ENCODE peak calls at places on chromosome 5, in four cellular contexts. One of them, this sample, is unnamed.

GRCh38 chr5:149439899-149440655 is 61.0 kb upstream of the IL17B start:
- DNase-seq in neural progenitor cell: peak; percentile 51
- DNase-seq in choroid plexus epithelial cell: peak; percentile 38
- DNase-seq in OCI-LY7: no peak
- DNase-seq in this sample: peak; percentile 96

GRCh38 chr5:33888582-33888981 is 3.2 kb downstream of the ADAMTS12 start:
- DNase-seq in choroid plexus epithelial cell: peak; percentile 71
- DNase-seq in neural progenitor cell: no peak
- DNase-seq in OCI-LY7: no peak
- DNase-seq in this sample: peak; percentile 45

GRCh38 chr5:7881091-7881490 is 12.1 kb downstream of the MTRR start:
- DNase-seq in choroid plexus epithelial cell: no peak
- DNase-seq in neural progenitor cell: no peak
- DNase-seq in OCI-LY7: no peak
- DNase-seq in this sample: no peak

GRCh38 chr5:33032161-33033085 is 321.3 kb downstream of the NPR3 start:
- DNase-seq in choroid plexus epithelial cell: peak; percentile 56
- DNase-seq in OCI-LY7: no peak
- DNase-seq in neural progenitor cell: no peak
- DNase-seq in this sample: no peak

GRCh38 chr5:77157732-77158532 is 52.5 kb upstream of the PDE8B start:
- DNase-seq in choroid plexus epithelial cell: no peak
- DNase-seq in OCI-LY7: no peak
- DNase-seq in neural progenitor cell: no peak
- DNase-seq in this sample: no peak

GRCh38 chr5:107011530-107012115 is 659.1 kb downstream of the EFNA5 start:
- DNase-seq in neural progenitor cell: peak; percentile 15
- DNase-seq in choroid plexus epithelial cell: peak; percentile 45
- DNase-seq in OCI-LY7: no peak
- DNase-seq in this sample: no peak

GRCh38 chr5:105687493-105687892 is 1983.2 kb downstream of the EFNA5 start:
- DNase-seq in choroid plexus epithelial cell: no peak
- DNase-seq in neural progenitor cell: no peak
- DNase-seq in OCI-LY7: no peak
- DNase-seq in this sample: no peak

GRCh38 chr5:74251106-74252032 is 389.2 kb downstream of the ENC1 start:
- DNase-seq in neural progenitor cell: no peak
- DNase-seq in choroid plexus epithelial cell: peak; percentile 96
- DNase-seq in OCI-LY7: peak; percentile 3
- DNase-seq in this sample: no peak

GRCh38 chr5:68176802-68177479 is 38.6 kb upstream of the PIK3R1 start:
- DNase-seq in OCI-LY7: no peak
- DNase-seq in neural progenitor cell: no peak
- DNase-seq in choroid plexus epithelial cell: no peak
- DNase-seq in this sample: no peak

GRCh38 chr5:95924720-95925119 is 36.9 kb downstream of the ELL2 start:
- DNase-seq in OCI-LY7: no peak
- DNase-seq in choroid plexus epithelial cell: peak; percentile 90
- DNase-seq in neural progenitor cell: no peak
- DNase-seq in this sample: peak; percentile 49

GRCh38 chr5:111502976-111503375 is 9.4 kb downstream of the STARD4 start:
- DNase-seq in OCI-LY7: no peak
- DNase-seq in choroid plexus epithelial cell: peak; percentile 58
- DNase-seq in neural progenitor cell: no peak
- DNase-seq in this sample: no peak

GRCh38 chr5:133565993-133566392 is 46.3 kb downstream of the FSTL4 start:
- DNase-seq in OCI-LY7: peak; percentile 26
- DNase-seq in choroid plexus epithelial cell: peak; percentile 45
- DNase-seq in neural progenitor cell: peak; percentile 76
- DNase-seq in this sample: peak; percentile 17

GRCh38 chr5:32734822-32735378 is 23.8 kb downstream of the NPR3 start:
- DNase-seq in choroid plexus epithelial cell: no peak
- DNase-seq in neural progenitor cell: no peak
- DNase-seq in OCI-LY7: no peak
- DNase-seq in this sample: no peak

GRCh38 chr5:154713615-154714125 is 41.5 kb upstream of the LARP1 start:
- DNase-seq in choroid plexus epithelial cell: peak; percentile 39
- DNase-seq in OCI-LY7: no peak
- DNase-seq in neural progenitor cell: no peak
- DNase-seq in this sample: peak; percentile 23

GRCh38 chr5:10863763-10864383 is 102.8 kb upstream of the DAP start:
- DNase-seq in choroid plexus epithelial cell: peak; percentile 69
- DNase-seq in OCI-LY7: peak; percentile 59
- DNase-seq in neural progenitor cell: peak; percentile 65
- DNase-seq in this sample: peak; percentile 4

GRCh38 chr5:68279960-68280359 is 64.4 kb downstream of the PIK3R1 start:
- DNase-seq in OCI-LY7: no peak
- DNase-seq in neural progenitor cell: no peak
- DNase-seq in choroid plexus epithelial cell: no peak
- DNase-seq in this sample: no peak

GRCh38 chr5:36777105-36777757 is 99.3 kb upstream of the NIPBL start:
- DNase-seq in OCI-LY7: peak; percentile 5
- DNase-seq in neural progenitor cell: peak; percentile 64
- DNase-seq in choroid plexus epithelial cell: peak; percentile 64
- DNase-seq in this sample: peak; percentile 18

GRCh38 chr5:159406571-159406970 is 76.3 kb upstream of the IL12B start:
- DNase-seq in OCI-LY7: no peak
- DNase-seq in choroid plexus epithelial cell: no peak
- DNase-seq in neural progenitor cell: no peak
- DNase-seq in this sample: no peak

GRCh38 chr5:135488727-135489465 is 36.7 kb upstream of the TIFAB start:
- DNase-seq in choroid plexus epithelial cell: peak; percentile 49
- DNase-seq in neural progenitor cell: peak; percentile 97
- DNase-seq in OCI-LY7: no peak
- DNase-seq in this sample: no peak

GRCh38 chr5:34494111-34494755 is 161.9 kb upstream of the RAI14 start:
- DNase-seq in choroid plexus epithelial cell: peak; percentile 70
- DNase-seq in neural progenitor cell: no peak
- DNase-seq in OCI-LY7: no peak
- DNase-seq in this sample: no peak

GRCh38 chr5:86971034-86971511 is 296.6 kb upstream of the RASA1 start:
- DNase-seq in choroid plexus epithelial cell: peak; percentile 53
- DNase-seq in neural progenitor cell: no peak
- DNase-seq in OCI-LY7: peak; percentile 26
- DNase-seq in this sample: no peak

GRCh38 chr5:57816108-57816507 is 333.5 kb upstream of the ACTBL2 start:
- DNase-seq in neural progenitor cell: no peak
- DNase-seq in choroid plexus epithelial cell: peak; percentile 98
- DNase-seq in OCI-LY7: no peak
- DNase-seq in this sample: no peak

GRCh38 chr5:2805080-2805479 is 53.6 kb upstream of the IRX2 start:
- DNase-seq in choroid plexus epithelial cell: no peak
- DNase-seq in neural progenitor cell: no peak
- DNase-seq in OCI-LY7: no peak
- DNase-seq in this sample: no peak

GRCh38 chr5:120532835-120533234 is 68.7 kb downstream of the PRR16 start:
- DNase-seq in choroid plexus epithelial cell: no peak
- DNase-seq in OCI-LY7: no peak
- DNase-seq in neural progenitor cell: peak; percentile 69
- DNase-seq in this sample: no peak

GRCh38 chr5:102663771-102664530 is 91.2 kb upstream of the PAM start:
- DNase-seq in choroid plexus epithelial cell: peak; percentile 37
- DNase-seq in OCI-LY7: no peak
- DNase-seq in neural progenitor cell: no peak
- DNase-seq in this sample: no peak

GRCh38 chr5:134465856-134466240 is 54.2 kb upstream of the CDKN2AIPNL start:
- DNase-seq in neural progenitor cell: peak; percentile 88
- DNase-seq in choroid plexus epithelial cell: peak; percentile 94
- DNase-seq in OCI-LY7: no peak
- DNase-seq in this sample: no peak

GRCh38 chr5:61659221-61659696 is 327.2 kb downstream of the ZSWIM6 start:
- DNase-seq in choroid plexus epithelial cell: no peak
- DNase-seq in OCI-LY7: no peak
- DNase-seq in neural progenitor cell: peak; percentile 60
- DNase-seq in this sample: no peak

GRCh38 chr5:35407697-35408096 is 177.4 kb upstream of the PRLR start:
- DNase-seq in OCI-LY7: no peak
- DNase-seq in neural progenitor cell: no peak
- DNase-seq in choroid plexus epithelial cell: no peak
- DNase-seq in this sample: no peak

GRCh38 chr5:150659360-150660107 is 1.5 kb upstream of the MYOZ3 start:
- DNase-seq in OCI-LY7: no peak
- DNase-seq in choroid plexus epithelial cell: no peak
- DNase-seq in neural progenitor cell: no peak
- DNase-seq in this sample: no peak

GRCh38 chr5:62354028-62354874 is 48.2 kb downstream of the KIF2A start:
- DNase-seq in OCI-LY7: peak; percentile 67
- DNase-seq in neural progenitor cell: peak; percentile 44
- DNase-seq in choroid plexus epithelial cell: peak; percentile 85
- DNase-seq in this sample: no peak

GRCh38 chr5:142305211-142305610 is 19.6 kb downstream of the SPRY4 start:
- DNase-seq in neural progenitor cell: no peak
- DNase-seq in OCI-LY7: no peak
- DNase-seq in choroid plexus epithelial cell: no peak
- DNase-seq in this sample: no peak

GRCh38 chr5:93890657-93891056 is 149.3 kb upstream of the POU5F2 start:
- DNase-seq in choroid plexus epithelial cell: peak; percentile 38
- DNase-seq in neural progenitor cell: peak; percentile 64
- DNase-seq in OCI-LY7: no peak
- DNase-seq in this sample: no peak

GRCh38 chr5:95035891-95036675 is 248.8 kb downstream of the MCTP1 start:
- DNase-seq in neural progenitor cell: no peak
- DNase-seq in choroid plexus epithelial cell: peak; percentile 72
- DNase-seq in OCI-LY7: no peak
- DNase-seq in this sample: no peak

GRCh38 chr5:38189031-38189632 is 69.2 kb upstream of the EGFLAM start:
- DNase-seq in neural progenitor cell: no peak
- DNase-seq in OCI-LY7: no peak
- DNase-seq in choroid plexus epithelial cell: no peak
- DNase-seq in this sample: no peak
- TF ChIP-seq CTCF in neural progenitor cell: peak; percentile 16
- TF ChIP-seq CTCF in OCI-LY7: no peak
- TF ChIP-seq CTCF in choroid plexus epithelial cell: no peak
- TF ChIP-seq CTCF in this sample: peak; percentile 23

GRCh38 chr5:178588769-178589168 is 1.4 kb downstream of the COL23A1 start:
- DNase-seq in neural progenitor cell: no peak
- DNase-seq in choroid plexus epithelial cell: no peak
- DNase-seq in OCI-LY7: no peak
- DNase-seq in this sample: no peak

GRCh38 chr5:178590141-178590923 is at the start of gene COL23A1:
- DNase-seq in OCI-LY7: no peak
- DNase-seq in choroid plexus epithelial cell: peak; percentile 80
- DNase-seq in neural progenitor cell: peak; percentile 90
- DNase-seq in this sample: no peak

GRCh38 chr5:178590924-178591423 is 781 bp upstream of the COL23A1 start:
- DNase-seq in OCI-LY7: no peak
- DNase-seq in choroid plexus epithelial cell: peak; percentile 26
- DNase-seq in neural progenitor cell: no peak
- DNase-seq in this sample: no peak

GRCh38 chr5:178587793-178588611 is 2.2 kb downstream of the COL23A1 start:
- DNase-seq in choroid plexus epithelial cell: no peak
- DNase-seq in OCI-LY7: no peak
- DNase-seq in neural progenitor cell: peak; percentile 48
- DNase-seq in this sample: peak; percentile 31

GRCh38 chr5:178589180-178590140 is 733 bp downstream of the COL23A1 start:
- DNase-seq in choroid plexus epithelial cell: peak; percentile 50
- DNase-seq in OCI-LY7: no peak
- DNase-seq in neural progenitor cell: peak; percentile 82
- DNase-seq in this sample: no peak
- TF ChIP-seq CTCF in choroid plexus epithelial cell: no peak
- TF ChIP-seq CTCF in OCI-LY7: no peak
- TF ChIP-seq CTCF in neural progenitor cell: peak; percentile 33
- TF ChIP-seq CTCF in this sample: peak; percentile 56

GRCh38 chr5:171340042-171340441 is 31.0 kb downstream of the TLX3 start:
- DNase-seq in choroid plexus epithelial cell: no peak
- DNase-seq in neural progenitor cell: no peak
- DNase-seq in OCI-LY7: no peak
- DNase-seq in this sample: no peak

GRCh38 chr5:171335616-171336015 is 26.6 kb downstream of the TLX3 start:
- DNase-seq in OCI-LY7: no peak
- DNase-seq in neural progenitor cell: no peak
- DNase-seq in choroid plexus epithelial cell: no peak
- DNase-seq in this sample: no peak

GRCh38 chr5:171336486-171337206 is 27.6 kb downstream of the TLX3 start:
- DNase-seq in OCI-LY7: no peak
- DNase-seq in choroid plexus epithelial cell: peak; percentile 79
- DNase-seq in neural progenitor cell: peak; percentile 73
- DNase-seq in this sample: peak; percentile 25

GRCh38 chr5:171340491-171340890 is 31.4 kb downstream of the TLX3 start:
- DNase-seq in OCI-LY7: no peak
- DNase-seq in choroid plexus epithelial cell: no peak
- DNase-seq in neural progenitor cell: no peak
- DNase-seq in this sample: no peak

GRCh38 chr5:171337207-171337562 is 28.1 kb downstream of the TLX3 start:
- DNase-seq in neural progenitor cell: no peak
- DNase-seq in choroid plexus epithelial cell: no peak
- DNase-seq in OCI-LY7: no peak
- DNase-seq in this sample: no peak
- TF ChIP-seq CTCF in neural progenitor cell: no peak
- TF ChIP-seq CTCF in choroid plexus epithelial cell: no peak
- TF ChIP-seq CTCF in OCI-LY7: no peak
- TF ChIP-seq CTCF in this sample: no peak

DNA sequence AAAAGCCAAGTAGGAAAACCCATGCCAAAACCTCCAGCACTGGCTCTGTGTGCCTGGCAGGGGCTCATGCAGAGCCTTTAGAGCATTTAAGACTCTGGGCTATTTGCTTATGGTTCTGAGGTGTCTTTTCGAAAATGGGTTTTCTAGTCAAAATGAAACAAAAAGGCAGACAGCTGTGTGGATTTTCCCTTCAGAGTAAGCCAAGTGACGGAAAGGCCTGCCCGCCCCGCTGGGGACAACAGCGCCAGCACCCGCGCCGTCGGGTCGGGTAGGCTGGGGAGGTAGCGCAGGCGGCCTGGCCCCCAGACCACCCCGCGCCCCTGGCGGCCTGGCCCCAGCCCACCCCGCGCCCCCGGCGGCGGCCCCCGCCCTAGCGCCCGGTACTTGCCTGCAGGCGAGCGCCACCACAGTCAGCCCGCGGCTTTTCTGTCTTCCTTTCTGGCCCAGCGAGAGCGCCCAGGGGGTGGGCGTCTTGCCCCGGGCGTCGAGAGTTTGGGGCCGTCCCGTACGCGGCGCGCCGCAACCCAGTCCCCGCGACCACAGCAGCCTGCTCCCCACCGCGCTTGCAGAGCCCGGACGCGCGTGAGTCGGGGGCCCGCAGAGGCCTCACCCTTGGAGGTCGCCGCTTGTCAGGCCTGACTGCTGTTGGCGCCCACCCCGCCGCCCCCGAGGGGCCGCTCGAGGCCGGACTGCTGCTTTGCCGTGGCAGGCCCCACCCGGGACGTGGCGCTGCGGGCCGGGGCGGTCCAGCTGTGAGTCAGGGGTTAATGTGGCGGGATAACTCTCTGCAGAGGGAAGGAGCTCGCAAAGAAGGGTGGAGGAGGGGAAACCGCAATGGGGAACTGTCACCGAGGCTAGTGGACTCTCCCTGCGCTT is at the start of gene TICAM2:
- DNase-seq in neural progenitor cell: peak; percentile 76
- DNase-seq in choroid plexus epithelial cell: peak; percentile 61
- DNase-seq in OCI-LY7: peak; percentile 48
- DNase-seq in this sample: no peak
- TF ChIP-seq CTCF in neural progenitor cell: peak; percentile 46
- TF ChIP-seq CTCF in choroid plexus epithelial cell: peak; percentile 30
- TF ChIP-seq CTCF in OCI-LY7: peak; percentile 42
- TF ChIP-seq CTCF in this sample: no peak

GRCh38 chr5:177402271-177403043 is 2.0 kb upstream of the PFN3 start:
- DNase-seq in choroid plexus epithelial cell: peak; percentile 65
- DNase-seq in neural progenitor cell: peak; percentile 88
- DNase-seq in OCI-LY7: no peak
- DNase-seq in this sample: peak; percentile 87
- TF ChIP-seq CTCF in choroid plexus epithelial cell: peak; percentile 63
- TF ChIP-seq CTCF in neural progenitor cell: peak; percentile 65
- TF ChIP-seq CTCF in OCI-LY7: no peak
- TF ChIP-seq CTCF in this sample: peak; percentile 64

GRCh38 chr5:82421119-82421518 is 143.0 kb upstream of the RPS23 start:
- DNase-seq in neural progenitor cell: no peak
- DNase-seq in choroid plexus epithelial cell: peak; percentile 97
- DNase-seq in OCI-LY7: no peak
- DNase-seq in this sample: no peak
- TF ChIP-seq CTCF in neural progenitor cell: no peak
- TF ChIP-seq CTCF in choroid plexus epithelial cell: peak; percentile 60
- TF ChIP-seq CTCF in OCI-LY7: no peak
- TF ChIP-seq CTCF in this sample: no peak

This sample was measured in LNCaP clone FGC.